ENCODE peak calls at places on chromosomes 5 and 9, in nine cellular contexts. J, X, O, U, I, G, M, H and V are unnamed samples.

GRCh38 chr5:179143446-179143845 is 83.3 kb downstream of the ZNF354C start:
- DNase-seq in U (peak), G (peak), J (no peak), I (peak), O (peak), H (peak), M (peak), X (peak), V (peak)

GRCh38 chr5:141630570-141631140 is 6.0 kb downstream of the HDAC3 start:
- DNase-seq in G (no peak), U (no peak), X (no peak), O (no peak), H (no peak), I (no peak), M (no peak), J (no peak), V (no peak)

GRCh38 chr5:56873056-56873455 is 36.3 kb upstream of the SETD9 start:
- DNase-seq in M (no peak), U (no peak), X (no peak), G (no peak), H (no peak), I (no peak), O (no peak), J (no peak), V (peak)

GRCh38 chr5:1183424-1184162 is 17.8 kb upstream of the SLC6A19 start:
- DNase-seq in H (no peak), X (no peak), J (no peak), G (no peak), O (no peak), M (no peak), U (no peak), I (no peak), V (no peak)

GRCh38 chr5:72246239-72246580 is 73.8 kb downstream of the MRPS27 start:
- DNase-seq in J (no peak), U (no peak), G (no peak), I (peak), M (no peak), X (no peak), O (peak), H (no peak), V (peak)

GRCh38 chr9:106717686-106718085 is 145.3 kb upstream of the ZNF462 start:
- DNase-seq in O (peak), M (peak), H (peak), G (no peak), I (peak), J (peak), X (peak), U (no peak), V (peak)

GRCh38 chr9:127529671-127530070 is 78.4 kb downstream of the LRSAM1 start:
- DNase-seq in X (no peak), J (no peak), G (no peak), M (no peak), U (no peak), H (no peak), O (no peak), I (no peak), V (no peak)

GRCh38 chr5:761206-761771 is 23.2 kb downstream of the ZDHHC11B start:
- DNase-seq in H (no peak), O (no peak), M (no peak), J (no peak), I (no peak), U (no peak), X (no peak), G (no peak), V (no peak)

GRCh38 chr5:130731839-130732238 is 433.2 kb downstream of the HINT1 start:
- DNase-seq in U (no peak), X (no peak), M (no peak), I (no peak), J (no peak), H (no peak), O (no peak), G (no peak), V (no peak)

GRCh38 chr9:89436963-89437625 is 60.8 kb downstream of the SEMA4D start:
- DNase-seq in M (no peak), H (no peak), X (no peak), I (no peak), U (no peak), O (no peak), J (no peak), G (no peak), V (no peak)

GRCh38 chr5:133113331-133114061 is 61.7 kb downstream of the HSPA4 start:
- DNase-seq in X (peak), H (peak), M (peak), J (no peak), U (no peak), O (peak), I (peak), G (no peak), V (no peak)

GRCh38 chr9:136268318-136268717 is 22.7 kb upstream of the QSOX2 start:
- DNase-seq in I (no peak), U (peak), O (no peak), J (no peak), M (no peak), X (no peak), G (peak), H (no peak), V (no peak)

GRCh38 chr9:136945333-136946227 is 537 bp downstream of the C8G start:
- DNase-seq in I (no peak), O (no peak), G (no peak), H (no peak), M (no peak), U (no peak), X (no peak), J (no peak), V (no peak)

GRCh38 chr5:177425801-177426565 is 493 bp upstream of the GRK6 start:
- DNase-seq in U (peak), H (peak), O (peak), G (peak), I (peak), J (peak), M (peak), X (peak), V (peak)

GRCh38 chr9:26656003-26656940 is 236.3 kb downstream of the CAAP1 start:
- DNase-seq in O (peak), U (peak), M (peak), X (no peak), H (peak), I (peak), J (peak), G (peak), V (peak)

GRCh38 chr5:17401509-17402290 is 96.3 kb upstream of the TAF11L2 start:
- DNase-seq in H (no peak), X (no peak), J (peak), U (no peak), G (no peak), I (no peak), M (no peak), O (no peak), V (no peak)

GRCh38 chr5:157100140-157100679 is 8.6 kb downstream of the HAVCR2 start:
- DNase-seq in O (peak), U (no peak), G (no peak), J (peak), M (peak), X (peak), H (peak), I (peak), V (peak)

GRCh38 chr5:67014957-67015400 is 181.6 kb downstream of the CD180 start:
- DNase-seq in G (no peak), O (no peak), X (peak), U (no peak), H (no peak), M (no peak), J (peak), I (peak), V (no peak)

GRCh38 chr9:21993893-21994525 is at the start of gene CDKN2A:
- DNase-seq in U (no peak), G (peak), O (peak), M (peak), I (peak), H (peak), X (no peak), J (peak), V (peak)

GRCh38 chr5:156042726-156043125 is 284.2 kb upstream of the SGCD start:
- DNase-seq in O (no peak), I (no peak), H (no peak), G (no peak), X (no peak), J (no peak), M (no peak), U (no peak), V (no peak)

GRCh38 chr5:90529234-90529938 is at the start of gene LYSMD3:
- DNase-seq in O (peak), U (peak), J (peak), M (peak), X (peak), H (peak), I (peak), G (peak), V (peak)

GRCh38 chr9:133528887-133529262 is 4.1 kb upstream of the MYMK start:
- DNase-seq in J (no peak), X (no peak), G (no peak), H (no peak), O (no peak), U (no peak), M (no peak), I (no peak), V (no peak)

GRCh38 chr5:67880358-67880810 is 335.2 kb upstream of the PIK3R1 start:
- DNase-seq in U (no peak), I (no peak), J (no peak), X (no peak), G (no peak), O (no peak), H (no peak), M (no peak), V (no peak)

GRCh38 chr5:15463231-15463630 is 36.7 kb upstream of the FBXL7 start:
- DNase-seq in I (peak), G (no peak), M (peak), O (peak), X (peak), H (peak), J (no peak), U (peak), V (peak)

GRCh38 chr9:98415782-98416181 is 160.3 kb upstream of the TBC1D2 start:
- DNase-seq in H (no peak), J (no peak), M (no peak), U (no peak), X (no peak), O (no peak), I (no peak), G (no peak), V (no peak)

GRCh38 chr5:139951296-139951924 is 91.7 kb downstream of the NRG2 start:
- DNase-seq in J (no peak), X (no peak), M (no peak), H (no peak), G (no peak), U (no peak), I (no peak), O (no peak), V (no peak)

GRCh38 chr5:17374973-17375844 is 122.8 kb upstream of the TAF11L2 start:
- DNase-seq in G (peak), M (peak), J (peak), X (peak), U (no peak), O (no peak), I (peak), H (peak), V (peak)

GRCh38 chr5:112930082-112930344 is 8.0 kb upstream of the REEP5 start:
- DNase-seq in M (no peak), O (no peak), H (no peak), I (no peak), G (no peak), X (no peak), U (no peak), J (no peak), V (no peak)

GRCh38 chr5:143554194-143554717 is 150.8 kb upstream of the NR3C1 start:
- DNase-seq in H (peak), J (peak), G (no peak), X (peak), O (peak), U (no peak), I (peak), M (peak), V (peak)

GRCh38 chr9:134475051-134475790 is 149.0 kb downstream of the RXRA start:
- DNase-seq in M (peak), H (peak), U (no peak), X (peak), O (peak), G (no peak), I (peak), J (no peak), V (peak)

GRCh38 chr9:124297553-124297905 is 39.8 kb downstream of the NEK6 start:
- DNase-seq in G (peak), O (peak), J (peak), I (peak), U (no peak), X (peak), M (peak), H (peak), V (peak)

GRCh38 chr5:1639757-1640156 is 116.0 kb upstream of the LPCAT1 start:
- DNase-seq in O (no peak), M (no peak), G (no peak), J (no peak), X (no peak), I (no peak), U (no peak), H (no peak), V (no peak)

GRCh38 chr5:172437445-172438303 is 16.7 kb downstream of the SH3PXD2B start:
- DNase-seq in I (peak), O (peak), U (no peak), J (peak), M (peak), H (peak), G (no peak), X (peak), V (peak)

GRCh38 chr9:86600291-86600690 is 246.1 kb upstream of the TUT7 start:
- DNase-seq in I (peak), J (peak), X (peak), O (peak), M (peak), H (peak), U (no peak), G (no peak), V (peak)

GRCh38 chr9:112421771-112422222 is 41.9 kb downstream of the HSDL2 start:
- DNase-seq in J (no peak), X (no peak), M (peak), U (no peak), I (peak), H (peak), O (no peak), G (no peak), V (peak)

GRCh38 chr5:31921852-31922305 is 252.2 kb downstream of the GOLPH3 start:
- DNase-seq in X (peak), H (peak), U (no peak), J (peak), O (no peak), I (peak), G (no peak), M (peak), V (peak)

GRCh38 chr5:9046756-9047481 is 499.0 kb downstream of the SEMA5A start:
- DNase-seq in X (peak), O (peak), H (peak), M (peak), G (no peak), I (peak), U (no peak), J (peak), V (peak)

GRCh38 chr5:43156388-43156787 is 35.6 kb upstream of the NIM1K start:
- DNase-seq in O (no peak), J (no peak), M (no peak), X (peak), U (no peak), H (peak), I (peak), G (no peak), V (peak)

DNA sequence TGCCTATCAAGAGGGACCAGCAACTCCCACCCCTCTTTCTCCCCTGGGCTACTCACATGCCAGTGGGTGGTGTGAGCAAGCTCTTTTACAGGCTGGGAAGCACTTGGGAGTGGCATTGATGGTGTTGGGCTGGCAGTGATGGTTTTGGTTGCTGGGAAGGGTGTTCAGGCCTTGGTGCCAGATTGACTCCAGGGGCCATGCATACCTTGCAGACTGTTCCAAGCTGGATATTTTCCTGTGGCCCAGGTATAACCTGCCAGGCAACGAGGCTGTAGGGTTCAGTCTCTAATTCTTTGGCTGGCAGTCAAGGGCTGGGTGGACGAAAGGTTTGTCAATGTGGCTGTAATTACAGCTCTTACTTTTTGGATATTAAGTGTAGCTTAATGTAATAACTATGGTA is 177.3 kb downstream of the MACROH2A1 start:
- DNase-seq in U (no peak), H (no peak), J (no peak), M (no peak), X (no peak), O (no peak), I (no peak), G (no peak), V (no peak)
- H3K9ac ChIP-seq in U (no peak), H (no peak), J (no peak), M (no peak), X (no peak), O (no peak), I (no peak), G (no peak), V (no peak)

GRCh38 chr9:37641331-37641730 is 9.4 kb upstream of the FRMPD1 start:
- DNase-seq in H (no peak), X (no peak), I (no peak), M (no peak), J (no peak), U (no peak), O (no peak), G (no peak), V (no peak)

GRCh38 chr9:37636511-37637474 is 14.0 kb upstream of the FRMPD1 start:
- DNase-seq in J (no peak), O (no peak), H (no peak), X (no peak), U (no peak), M (no peak), I (no peak), G (no peak), V (no peak)

GRCh38 chr9:37639109-37639748 is 11.5 kb upstream of the FRMPD1 start:
- DNase-seq in J (no peak), O (peak), I (peak), H (peak), G (no peak), M (peak), U (no peak), X (no peak), V (no peak)

GRCh38 chr9:37643214-37643613 is 7.5 kb upstream of the FRMPD1 start:
- DNase-seq in U (no peak), J (no peak), X (no peak), M (no peak), I (no peak), O (no peak), G (no peak), H (no peak), V (no peak)

GRCh38 chr9:37639874-37640273 is 10.9 kb upstream of the FRMPD1 start:
- DNase-seq in I (no peak), J (no peak), H (no peak), X (no peak), U (no peak), G (no peak), O (no peak), M (no peak), V (no peak)
- H3K9ac ChIP-seq in I (no peak), J (no peak), H (no peak), X (no peak), U (no peak), G (no peak), O (no peak), M (no peak), V (no peak)

GRCh38 chr5:22109315-22109714 is 743.8 kb downstream of the CDH12 start:
- DNase-seq in X (no peak), M (no peak), H (no peak), U (no peak), G (no peak), O (no peak), I (no peak), J (no peak), V (no peak)

DNA sequence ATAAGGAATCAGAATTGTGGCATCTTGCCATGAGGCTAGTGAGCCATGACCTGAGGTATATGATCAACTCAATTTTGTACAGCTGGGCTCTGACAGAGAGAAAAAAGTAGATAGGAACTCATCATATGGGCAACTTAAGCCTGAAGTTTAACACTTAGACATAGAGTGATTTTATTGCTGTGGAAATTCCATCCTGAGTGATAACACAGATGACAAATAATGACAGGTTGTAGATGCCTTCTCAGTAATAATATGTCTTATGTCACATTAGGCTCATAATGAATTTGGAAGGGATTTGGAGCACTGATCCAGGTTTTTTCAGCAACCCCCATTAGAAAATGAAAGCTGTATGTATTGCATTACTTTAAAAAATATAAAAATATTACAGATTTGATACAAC is 744.6 kb downstream of the CDH12 start:
- DNase-seq in J (no peak), U (no peak), G (no peak), O (no peak), X (no peak), M (no peak), I (no peak), H (no peak), V (no peak)
- H3K9ac ChIP-seq in J (no peak), U (no peak), G (no peak), O (no peak), X (no peak), M (no peak), I (no peak), H (no peak), V (no peak)

DNA sequence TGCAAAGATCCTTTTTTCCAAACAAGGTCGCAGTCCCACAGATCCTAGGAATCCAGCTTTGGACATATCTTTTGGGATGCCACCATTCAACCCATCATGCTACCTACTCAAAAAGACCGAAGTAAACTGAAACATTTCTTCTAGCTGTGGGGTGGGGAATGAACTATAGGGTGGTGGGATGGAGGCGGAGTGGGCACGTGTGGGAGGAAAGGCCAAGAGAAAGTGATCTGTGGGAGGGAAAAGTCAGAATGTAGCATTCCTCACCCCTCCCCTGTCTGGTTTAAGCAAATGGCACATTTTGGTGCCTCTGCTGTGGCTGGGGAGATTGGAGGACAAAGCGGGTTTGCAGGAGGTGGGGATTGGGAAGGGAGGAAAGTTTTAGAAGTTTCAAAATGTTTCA is 59.2 kb upstream of the IL17B start:
- DNase-seq in M (no peak), H (no peak), I (no peak), O (no peak), X (no peak), J (no peak), U (no peak), G (no peak), V (no peak)
- H3K9ac ChIP-seq in M (no peak), H (no peak), I (no peak), O (no peak), X (no peak), J (peak), U (no peak), G (no peak), V (no peak)

GRCh38 chr5:81749186-81749561 is 1.7 kb downstream of the SSBP2 start:
- DNase-seq in M (peak), X (no peak), O (peak), U (no peak), G (no peak), I (no peak), J (no peak), H (no peak), V (no peak)
- H3K9ac ChIP-seq in M (peak), X (peak), O (peak), U (no peak), G (no peak), I (peak), J (no peak), H (peak), V (peak)

GRCh38 chr5:149895416-149896345 is 48.9 kb downstream of the PDE6A start:
- DNase-seq in H (peak), I (peak), J (peak), X (peak), G (no peak), U (no peak), M (peak), O (peak), V (peak)
- H3K9ac ChIP-seq in H (no peak), I (no peak), J (no peak), X (no peak), G (no peak), U (no peak), M (no peak), O (no peak), V (no peak)